ENCODE peak calls at places on chromosome 15, in nine cellular contexts. J, C, S, N, O, M, U, H and D are unnamed samples. For H3K27me3, the result is how much of the 10 kb centered on the place peaks cover.

GRCh38 chr15:98785796-98786581 is 137.7 kb downstream of the IGF1R start:
- DNase-seq in J (no peak), C (no peak), S (no peak), N (peak), O (peak), M (no peak), U (peak), H (no peak), D (no peak)

GRCh38 chr15:22887157-22887951 is 48.9 kb downstream of the NIPA2 start:
- DNase-seq in J (peak), C (no peak), S (peak), N (no peak), O (no peak), M (peak), U (peak), H (no peak), D (no peak)

GRCh38 chr15:68205949-68206539 is 912 bp upstream of the CALML4 start:
- DNase-seq in J (peak), C (peak), S (no peak), N (no peak), O (peak), M (peak), U (peak), H (no peak), D (peak)

GRCh38 chr15:40217166-40217785 is 21.6 kb upstream of the PAK6 start:
- DNase-seq in J (peak), C (no peak), S (peak), N (peak), O (peak), M (no peak), U (no peak), H (no peak), D (peak)

GRCh38 chr15:92091155-92091734 is 237.7 kb downstream of the SLCO3A1 start:
- DNase-seq in J (no peak), C (peak), S (peak), N (peak), O (peak), M (no peak), U (no peak), H (no peak), D (peak)

GRCh38 chr15:64247906-64248541 is 85.2 kb upstream of the PPIB start:
- DNase-seq in J (no peak), C (no peak), S (peak), N (no peak), O (peak), M (no peak), U (no peak), H (peak), D (peak)

GRCh38 chr15:48823237-48823636 is 12.4 kb upstream of the CEP152 start:
- DNase-seq in J (no peak), C (no peak), S (peak), N (peak), O (peak), M (no peak), U (no peak), H (no peak), D (peak)

GRCh38 chr15:98401029-98401428 is 247.3 kb upstream of the IGF1R start:
- DNase-seq in J (peak), C (no peak), S (no peak), N (no peak), O (no peak), M (peak), U (peak), H (no peak), D (no peak)

GRCh38 chr15:42157381-42157780 is 945 bp upstream of the PLA2G4F start:
- DNase-seq in J (no peak), C (no peak), S (no peak), N (no peak), O (no peak), M (no peak), U (no peak), H (no peak), D (no peak)

GRCh38 chr15:60379466-60380274 is 18.1 kb downstream of the ANXA2 start:
- DNase-seq in J (no peak), C (no peak), S (peak), N (peak), O (peak), M (no peak), U (no peak), H (no peak), D (no peak)

GRCh38 chr15:31171731-31172130 is 70.2 kb upstream of the TRPM1 start:
- DNase-seq in J (no peak), C (no peak), S (no peak), N (no peak), O (no peak), M (no peak), U (no peak), H (no peak), D (no peak)

GRCh38 chr15:40746916-40747418 is 8.1 kb downstream of the RMDN3 start:
- DNase-seq in J (no peak), C (no peak), S (no peak), N (no peak), O (peak), M (no peak), U (no peak), H (no peak), D (peak)

DNA sequence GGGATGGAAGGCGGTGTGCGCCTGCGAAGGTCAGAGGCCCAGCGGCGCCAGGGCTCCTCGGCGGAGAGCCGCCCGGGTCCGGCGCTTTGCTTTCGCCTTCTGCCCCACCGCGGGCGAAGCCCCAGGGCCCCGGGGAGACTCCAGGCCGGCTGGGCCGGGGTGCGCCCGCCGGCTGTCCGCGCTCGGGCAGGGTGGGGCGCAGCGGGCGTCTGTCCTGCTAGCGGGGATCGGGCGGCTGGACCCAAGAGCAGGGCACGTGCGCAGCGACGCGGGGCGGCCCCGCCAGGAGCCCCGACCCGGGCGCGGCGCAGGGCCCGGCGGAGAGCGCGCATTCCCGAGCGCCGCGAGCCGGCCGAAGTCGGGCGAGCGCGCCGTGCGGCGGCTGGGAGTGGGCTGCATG is 585 bp upstream of the ALDH1A3 start:
- DNase-seq in J (peak), C (no peak), S (peak), N (peak), O (peak), M (no peak), U (no peak), H (no peak), D (peak)
- H3K4me3 ChIP-seq in J (peak), C (peak), S (no peak), N (peak), O (no peak), M (peak), U (no peak), H (no peak), D (peak)

DNA sequence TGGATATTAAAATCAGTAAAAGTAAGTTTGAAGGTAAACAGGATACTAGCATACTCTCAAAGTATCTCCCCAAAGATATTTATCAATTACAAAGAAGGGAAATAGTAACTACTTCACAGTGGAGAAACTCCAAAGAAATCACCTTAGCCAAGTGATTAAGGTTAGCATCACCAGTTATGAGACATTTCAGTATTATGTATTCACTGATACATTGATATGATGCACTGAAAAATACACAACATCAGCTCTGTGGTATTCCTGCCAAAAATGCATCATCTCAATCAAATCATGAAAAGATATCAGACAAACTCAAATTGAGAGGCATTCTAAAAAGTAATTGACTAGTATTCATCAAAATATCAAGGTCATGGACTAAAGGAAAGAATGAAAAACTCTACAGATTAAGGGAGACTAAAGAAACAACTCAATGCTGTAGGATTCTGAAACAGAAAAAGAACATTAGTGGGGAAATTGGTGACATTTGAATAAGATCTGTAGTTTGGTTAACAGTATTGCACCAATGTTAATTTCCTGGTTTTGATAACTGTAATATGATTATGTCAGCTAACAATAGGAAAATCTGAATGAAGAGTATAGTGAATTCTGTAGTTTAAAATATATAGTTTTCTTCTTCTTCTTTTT is 215.4 kb downstream of the UACA start:
- DNase-seq in J (no peak), C (no peak), S (no peak), N (no peak), O (no peak), M (no peak), U (no peak), H (no peak), D (no peak)
- H3K27me3 ChIP-seq in J (under half), C (under half), S (under half), N (under half), O (under half), M (under half), U (under half), H (under half), D (under half)

DNA sequence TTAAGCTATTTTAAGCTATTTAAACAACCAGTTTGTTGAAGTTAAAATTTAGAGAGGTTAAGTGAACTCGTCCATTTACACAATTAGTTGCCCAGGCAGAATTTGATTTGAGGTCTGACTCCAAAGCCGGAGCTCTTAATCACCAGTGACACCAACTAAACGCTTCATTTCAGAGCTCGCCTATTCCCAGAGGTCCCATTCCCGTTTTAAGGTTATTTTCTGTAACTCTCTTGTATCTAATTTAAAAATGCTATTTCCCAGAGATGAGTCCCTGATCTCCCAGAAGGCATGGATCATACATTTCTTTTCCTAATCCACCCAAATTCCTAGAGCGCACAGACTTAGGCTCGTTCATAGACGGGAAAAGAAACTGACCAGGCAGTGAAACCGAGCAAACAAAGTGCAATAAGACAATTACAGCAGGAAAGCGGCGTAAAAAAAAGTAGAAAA is 900 bp upstream of the MCTP2 start:
- DNase-seq in J (no peak), C (no peak), S (no peak), N (peak), O (no peak), M (no peak), U (no peak), H (no peak), D (no peak)
- H3K4me3 ChIP-seq in J (peak), C (peak), S (peak), N (peak), O (no peak), M (peak), U (no peak), H (peak), D (peak)

GRCh38 chr15:52804526-52805081 is 14.5 kb upstream of the ONECUT1 start:
- DNase-seq in J (no peak), C (no peak), S (no peak), N (peak), O (peak), M (no peak), U (no peak), H (no peak), D (peak)
- H3K27me3 ChIP-seq in J (under half), C (half or more), S (half or more), N (half or more), O (under half), M (under half), U (half or more), H (half or more), D (half or more)

GRCh38 chr15:28094732-28095521 is 4.2 kb downstream of the OCA2 start:
- DNase-seq in J (peak), C (peak), S (no peak), N (peak), O (peak), M (peak), U (no peak), H (peak), D (peak)

GRCh38 chr15:28091313-28091712 is 7.8 kb downstream of the OCA2 start:
- DNase-seq in J (no peak), C (no peak), S (no peak), N (no peak), O (no peak), M (no peak), U (no peak), H (no peak), D (no peak)

GRCh38 chr15:28096411-28096719 is 2.8 kb downstream of the OCA2 start:
- DNase-seq in J (no peak), C (no peak), S (peak), N (no peak), O (no peak), M (no peak), U (no peak), H (no peak), D (no peak)

GRCh38 chr15:28096720-28097431 is 2.2 kb downstream of the OCA2 start:
- DNase-seq in J (no peak), C (no peak), S (peak), N (peak), O (peak), M (peak), U (no peak), H (no peak), D (peak)

DNA sequence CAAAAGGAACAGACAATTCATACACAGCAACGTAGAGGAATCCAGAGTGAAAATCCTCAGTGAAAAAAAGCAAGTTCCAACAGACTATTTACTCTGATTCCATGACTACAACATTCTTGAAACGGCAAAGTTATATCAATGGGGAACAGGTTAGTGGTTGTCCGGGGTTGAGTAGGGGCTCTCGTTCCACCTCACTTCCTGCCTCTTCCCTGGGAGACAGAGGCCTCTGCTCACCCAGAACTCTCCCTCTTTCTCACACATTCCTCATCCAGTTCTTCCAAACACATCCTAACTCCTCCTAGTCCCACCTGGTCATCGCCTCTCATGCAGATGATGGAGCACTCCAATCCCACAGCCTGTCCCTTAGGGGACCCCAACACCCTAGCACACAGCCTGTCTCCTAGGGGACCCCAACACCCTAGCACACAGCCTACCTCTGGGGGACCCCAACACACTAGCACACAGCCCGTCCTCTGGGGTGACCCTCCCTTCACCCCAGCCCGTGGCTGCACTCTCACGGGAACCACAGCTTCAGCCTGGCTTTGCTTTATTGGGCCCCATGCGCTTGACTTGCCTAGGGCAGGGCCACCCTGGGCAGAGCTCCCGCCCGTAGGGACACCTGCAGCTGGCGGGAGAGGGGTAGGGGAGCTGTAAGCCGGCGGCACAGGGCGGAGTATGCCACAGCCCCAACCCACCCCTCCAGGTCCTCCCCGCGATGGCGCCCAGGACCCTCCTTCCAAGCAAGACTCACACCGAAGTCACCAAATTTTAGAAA is 5.2 kb downstream of the OCA2 start:
- DNase-seq in J (no peak), C (no peak), S (no peak), N (no peak), O (peak), M (peak), U (no peak), H (no peak), D (peak)
- H3K4me3 ChIP-seq in J (peak), C (peak), S (no peak), N (peak), O (no peak), M (peak), U (no peak), H (no peak), D (no peak)

GRCh38 chr15:77630064-77630463 is 2.6 kb downstream of the LINGO1 start:
- DNase-seq in J (no peak), C (no peak), S (no peak), N (no peak), O (no peak), M (no peak), U (no peak), H (no peak), D (peak)

GRCh38 chr15:77633134-77633912 is 611 bp upstream of the LINGO1 start:
- DNase-seq in J (peak), C (peak), S (peak), N (peak), O (peak), M (peak), U (peak), H (peak), D (peak)

GRCh38 chr15:77630956-77631789 is 1.5 kb downstream of the LINGO1 start:
- DNase-seq in J (no peak), C (no peak), S (no peak), N (peak), O (peak), M (no peak), U (no peak), H (no peak), D (peak)

GRCh38 chr15:77632760-77633133 is at the start of gene LINGO1:
- DNase-seq in J (no peak), C (no peak), S (peak), N (peak), O (peak), M (no peak), U (no peak), H (no peak), D (peak)

DNA sequence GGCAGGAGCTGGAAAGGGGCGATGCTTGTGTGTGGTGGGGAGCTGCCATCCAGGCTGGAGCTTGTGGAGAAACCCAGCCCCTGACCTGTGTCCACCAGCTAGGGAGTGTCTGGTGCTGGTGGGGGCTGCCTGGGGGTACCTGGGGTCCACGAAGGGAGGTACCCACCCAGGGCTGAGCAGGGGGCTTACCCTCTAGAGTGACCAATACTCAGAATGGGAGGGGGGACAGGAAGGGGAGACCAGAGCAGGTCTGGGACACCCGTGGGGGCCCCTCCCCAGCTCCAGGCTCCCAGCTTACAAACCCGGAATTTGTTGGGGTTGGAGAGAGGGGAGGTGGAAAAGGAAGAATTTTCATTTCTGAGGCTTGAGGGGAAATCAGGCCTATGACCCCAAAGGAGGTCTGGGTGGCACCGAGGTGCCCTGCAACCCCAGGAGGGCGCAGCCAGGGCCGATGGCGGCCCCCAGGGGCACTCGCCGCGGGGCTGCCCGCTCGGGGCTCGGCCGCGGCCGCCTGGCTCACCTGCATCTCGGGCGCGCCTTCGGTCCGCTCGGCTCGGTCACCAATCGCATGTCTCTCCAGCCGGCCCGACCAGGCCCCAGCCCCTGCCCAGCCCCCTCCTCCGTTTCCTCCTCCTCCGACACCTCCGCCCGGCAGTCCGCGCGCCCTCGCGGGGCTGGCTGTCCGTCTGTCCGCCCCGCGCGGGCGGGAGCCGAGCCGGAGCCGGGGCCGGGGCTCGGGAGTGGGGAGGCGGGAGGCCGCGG is 741 bp downstream of the LINGO1 start:
- DNase-seq in J (no peak), C (no peak), S (no peak), N (peak), O (peak), M (no peak), U (no peak), H (no peak), D (peak)
- H3K27me3 ChIP-seq in J (under half), C (half or more), S (under half), N (under half), O (under half), M (under half), U (under half), H (under half), D (under half)

GRCh38 chr15:100761253-100761935 is 118.2 kb upstream of the ALDH1A3 start:
- DNase-seq in J (no peak), C (no peak), S (no peak), N (no peak), O (no peak), M (peak), U (no peak), H (no peak), D (no peak)

GRCh38 chr15:100760357-100760903 is 119.2 kb upstream of the ALDH1A3 start:
- DNase-seq in J (no peak), C (no peak), S (no peak), N (no peak), O (no peak), M (peak), U (no peak), H (no peak), D (no peak)

GRCh38 chr15:100758554-100758953 is 121.1 kb upstream of the ALDH1A3 start:
- DNase-seq in J (no peak), C (no peak), S (no peak), N (no peak), O (no peak), M (no peak), U (no peak), H (no peak), D (no peak)

GRCh38 chr15:100759698-100760356 is 119.8 kb upstream of the ALDH1A3 start:
- DNase-seq in J (no peak), C (no peak), S (peak), N (no peak), O (peak), M (no peak), U (no peak), H (no peak), D (peak)

GRCh38 chr15:100759116-100759515 is 120.5 kb upstream of the ALDH1A3 start:
- DNase-seq in J (no peak), C (no peak), S (peak), N (no peak), O (no peak), M (no peak), U (no peak), H (no peak), D (peak)
- H3K4me3 ChIP-seq in J (no peak), C (no peak), S (no peak), N (no peak), O (no peak), M (no peak), U (no peak), H (no peak), D (no peak)

GRCh38 chr15:29435811-29436210 is 166.2 kb upstream of the NSMCE3 start:
- DNase-seq in J (no peak), C (no peak), S (no peak), N (no peak), O (no peak), M (no peak), U (no peak), H (no peak), D (no peak)
- H3K27me3 ChIP-seq in J (under half), C (under half), S (under half), N (under half), O (under half), M (under half), U (under half), H (under half), D (under half)

GRCh38 chr15:89206908-89207331 is 14.5 kb downstream of the RLBP1 start:
- DNase-seq in J (peak), C (peak), S (peak), N (peak), O (peak), M (peak), U (peak), H (peak), D (peak)
- H3K4me3 ChIP-seq in J (peak), C (peak), S (peak), N (no peak), O (no peak), M (peak), U (no peak), H (no peak), D (no peak)